ENCODE peak calls at places on chromosomes 6 and 20, in four cellular contexts. One of them, this sample, is unnamed.

GRCh38 chr6:113089056-113089455 is 741.9 kb downstream of the RFPL4B start:
- DNase-seq in activated CD4-positive, CD25-positive, alpha-beta regulatory T cell: no peak
- DNase-seq in stimulated activated CD4-positive, alpha-beta T cell treated with anti-CD3 and anti-CD28 coated beads, Interleukin-4, amount 100 ng/mL, for 1 hour: no peak
- DNase-seq in cardiac muscle cell: no peak
- DNase-seq in this sample: no peak

GRCh38 chr6:26205625-26206574 is 118.7 kb downstream of the HFE start:
- DNase-seq in activated CD4-positive, CD25-positive, alpha-beta regulatory T cell: no peak
- DNase-seq in cardiac muscle cell: peak
- DNase-seq in stimulated activated CD4-positive, alpha-beta T cell treated with anti-CD3 and anti-CD28 coated beads, Interleukin-4, amount 100 ng/mL, for 1 hour: no peak
- DNase-seq in this sample: no peak

GRCh38 chr20:49418832-49419231 is 63.6 kb downstream of the KCNB1 start:
- DNase-seq in cardiac muscle cell: no peak
- DNase-seq in stimulated activated CD4-positive, alpha-beta T cell treated with anti-CD3 and anti-CD28 coated beads, Interleukin-4, amount 100 ng/mL, for 1 hour: no peak
- DNase-seq in activated CD4-positive, CD25-positive, alpha-beta regulatory T cell: no peak
- DNase-seq in this sample: no peak

GRCh38 chr6:30889921-30890645 is 5.8 kb downstream of the DDR1 start:
- DNase-seq in stimulated activated CD4-positive, alpha-beta T cell treated with anti-CD3 and anti-CD28 coated beads, Interleukin-4, amount 100 ng/mL, for 1 hour: no peak
- DNase-seq in activated CD4-positive, CD25-positive, alpha-beta regulatory T cell: no peak
- DNase-seq in cardiac muscle cell: no peak
- DNase-seq in this sample: no peak

GRCh38 chr20:11880694-11881093 is 37.0 kb upstream of the BTBD3 start:
- DNase-seq in activated CD4-positive, CD25-positive, alpha-beta regulatory T cell: no peak
- DNase-seq in cardiac muscle cell: no peak
- DNase-seq in stimulated activated CD4-positive, alpha-beta T cell treated with anti-CD3 and anti-CD28 coated beads, Interleukin-4, amount 100 ng/mL, for 1 hour: no peak
- DNase-seq in this sample: no peak

GRCh38 chr20:24790746-24791283 is 158.3 kb upstream of the CST7 start:
- DNase-seq in stimulated activated CD4-positive, alpha-beta T cell treated with anti-CD3 and anti-CD28 coated beads, Interleukin-4, amount 100 ng/mL, for 1 hour: no peak
- DNase-seq in cardiac muscle cell: no peak
- DNase-seq in activated CD4-positive, CD25-positive, alpha-beta regulatory T cell: no peak
- DNase-seq in this sample: no peak

GRCh38 chr6:107244082-107244741 is 128.9 kb upstream of the BEND3 start:
- DNase-seq in cardiac muscle cell: no peak
- DNase-seq in stimulated activated CD4-positive, alpha-beta T cell treated with anti-CD3 and anti-CD28 coated beads, Interleukin-4, amount 100 ng/mL, for 1 hour: no peak
- DNase-seq in activated CD4-positive, CD25-positive, alpha-beta regulatory T cell: no peak
- DNase-seq in this sample: no peak

GRCh38 chr20:33791959-33792597 is 19.1 kb upstream of the CHMP4B start:
- DNase-seq in stimulated activated CD4-positive, alpha-beta T cell treated with anti-CD3 and anti-CD28 coated beads, Interleukin-4, amount 100 ng/mL, for 1 hour: peak
- DNase-seq in activated CD4-positive, CD25-positive, alpha-beta regulatory T cell: peak
- DNase-seq in cardiac muscle cell: peak
- DNase-seq in this sample: peak

GRCh38 chr20:2335096-2335495 is 39.3 kb downstream of the TGM3 start:
- DNase-seq in cardiac muscle cell: no peak
- DNase-seq in stimulated activated CD4-positive, alpha-beta T cell treated with anti-CD3 and anti-CD28 coated beads, Interleukin-4, amount 100 ng/mL, for 1 hour: no peak
- DNase-seq in activated CD4-positive, CD25-positive, alpha-beta regulatory T cell: no peak
- DNase-seq in this sample: no peak

GRCh38 chr6:168540713-168541291 is 99.8 kb downstream of the SMOC2 start:
- DNase-seq in activated CD4-positive, CD25-positive, alpha-beta regulatory T cell: no peak
- DNase-seq in stimulated activated CD4-positive, alpha-beta T cell treated with anti-CD3 and anti-CD28 coated beads, Interleukin-4, amount 100 ng/mL, for 1 hour: no peak
- DNase-seq in cardiac muscle cell: no peak
- DNase-seq in this sample: no peak

GRCh38 chr20:38725959-38726848 is 1.9 kb downstream of the SLC32A1 start:
- DNase-seq in activated CD4-positive, CD25-positive, alpha-beta regulatory T cell: no peak
- DNase-seq in stimulated activated CD4-positive, alpha-beta T cell treated with anti-CD3 and anti-CD28 coated beads, Interleukin-4, amount 100 ng/mL, for 1 hour: peak
- DNase-seq in cardiac muscle cell: peak
- DNase-seq in this sample: peak

GRCh38 chr6:34027445-34027936 is 118.4 kb downstream of the GRM4 start:
- DNase-seq in stimulated activated CD4-positive, alpha-beta T cell treated with anti-CD3 and anti-CD28 coated beads, Interleukin-4, amount 100 ng/mL, for 1 hour: peak
- DNase-seq in cardiac muscle cell: peak
- DNase-seq in activated CD4-positive, CD25-positive, alpha-beta regulatory T cell: peak
- DNase-seq in this sample: peak

GRCh38 chr6:49892280-49892679 is 25.9 kb upstream of the CRISP1 start:
- DNase-seq in cardiac muscle cell: no peak
- DNase-seq in stimulated activated CD4-positive, alpha-beta T cell treated with anti-CD3 and anti-CD28 coated beads, Interleukin-4, amount 100 ng/mL, for 1 hour: no peak
- DNase-seq in activated CD4-positive, CD25-positive, alpha-beta regulatory T cell: no peak
- DNase-seq in this sample: no peak